ENCODE peak calls at places on chromosome 5, in six cellular contexts. V is left ventricle myocardium inferior, Z is SJSA1, S is heart left ventricle, Y is colonic mucosa, J is HAP-1. O is an unnamed sample. For H3K27me3, the result is how much of the 10 kb centered on the place peaks cover.

GRCh38 chr5:135569755-135570452 is 8.9 kb downstream of the CXCL14 start:
- DNase-seq in J (peak), V (no peak), S (no peak), Y (no peak), Z (peak), O (no peak)

GRCh38 chr5:58452566-58453258 is 7.2 kb downstream of the PLK2 start:
- DNase-seq in Z (no peak), Y (no peak), V (no peak), J (no peak), S (no peak), O (no peak)

GRCh38 chr5:153043876-153044275 is 446.6 kb upstream of the GRIA1 start:
- DNase-seq in J (no peak), S (no peak), Z (no peak), Y (no peak), V (no peak), O (no peak)

GRCh38 chr5:95842955-95843544 is 20.5 kb upstream of the GLRX start:
- DNase-seq in Z (peak), S (peak), J (no peak), Y (peak), V (peak), O (peak)

GRCh38 chr5:35212006-35212982 is 18.0 kb downstream of the PRLR start:
- DNase-seq in Y (no peak), J (no peak), Z (no peak), S (no peak), V (no peak), O (no peak)

GRCh38 chr5:69276422-69277174 is 41.9 kb downstream of the CDK7 start:
- DNase-seq in S (no peak), V (no peak), J (no peak), Y (no peak), Z (no peak), O (no peak)

GRCh38 chr5:154191467-154192261 is 1.1 kb downstream of the GALNT10 start:
- DNase-seq in J (no peak), Z (no peak), V (no peak), S (no peak), Y (no peak), O (peak)

GRCh38 chr5:10332301-10332700 is 21.2 kb upstream of the MARCHF6 start:
- DNase-seq in Z (no peak), J (no peak), V (no peak), Y (peak), S (no peak), O (no peak)

GRCh38 chr5:106843812-106844416 is 826.8 kb downstream of the EFNA5 start:
- DNase-seq in Y (no peak), S (no peak), Z (no peak), V (no peak), J (no peak), O (no peak)

GRCh38 chr5:107652839-107653607 is 17.7 kb downstream of the EFNA5 start:
- DNase-seq in Z (no peak), Y (no peak), S (no peak), V (no peak), J (peak), O (no peak)

DNA sequence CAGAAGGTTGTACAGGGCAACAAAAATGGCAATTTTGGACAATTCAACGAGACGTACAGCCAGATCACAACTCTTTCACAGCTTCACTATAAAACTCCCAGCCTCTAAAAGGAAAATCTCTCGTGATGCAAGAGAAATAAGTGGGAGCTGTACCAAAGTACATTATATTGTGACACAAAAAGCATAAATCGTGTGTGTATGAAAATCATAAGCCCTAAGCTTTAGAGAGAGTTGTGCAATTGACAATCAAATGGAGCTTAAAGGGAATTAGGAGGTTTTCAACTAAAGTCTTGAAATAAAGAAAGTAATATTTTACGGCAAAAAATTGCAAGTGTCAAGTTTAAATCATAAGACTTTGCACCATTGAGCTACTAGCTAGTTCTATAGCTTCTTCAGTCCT is 194.8 kb upstream of the TBCA start:
- DNase-seq in Y (no peak), J (no peak), V (no peak), Z (no peak), S (no peak), O (no peak)
- H3K27me3 ChIP-seq in Y (under half), J (under half), V (half or more), Z (under half), S (under half), O (under half)

DNA sequence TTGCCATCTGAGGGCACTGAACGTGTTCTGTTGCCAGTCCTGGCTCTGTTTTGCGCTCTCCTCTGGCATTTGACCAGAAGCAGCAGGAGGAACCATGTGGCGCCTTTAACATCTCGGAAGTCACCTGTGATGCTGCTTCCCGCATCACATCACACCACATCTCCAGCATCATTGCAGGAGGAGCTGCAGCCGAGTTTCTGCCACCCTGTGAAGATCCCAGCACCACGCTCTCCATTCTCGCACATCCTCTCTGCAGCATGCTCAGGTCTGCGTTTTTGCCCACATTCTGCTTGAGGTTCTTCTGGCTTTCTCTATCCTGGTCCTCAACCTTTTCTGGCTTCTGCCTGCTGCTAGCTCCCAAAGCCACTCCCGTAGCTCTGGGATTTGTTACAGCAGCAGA is 11.0 kb upstream of the IRX4 start:
- DNase-seq in V (no peak), S (no peak), J (no peak), Y (no peak), Z (no peak), O (no peak)
- H3K27me3 ChIP-seq in V (half or more), S (under half), J (under half), Y (under half), Z (half or more), O (under half)

GRCh38 chr5:175735701-175736100 is 77.8 kb downstream of the HRH2 start:
- DNase-seq in J (no peak), S (no peak), V (no peak), Y (no peak), Z (no peak), O (no peak)
- H3K27me3 ChIP-seq in J (under half), S (under half), V (half or more), Y (under half), Z (under half), O (under half)

DNA sequence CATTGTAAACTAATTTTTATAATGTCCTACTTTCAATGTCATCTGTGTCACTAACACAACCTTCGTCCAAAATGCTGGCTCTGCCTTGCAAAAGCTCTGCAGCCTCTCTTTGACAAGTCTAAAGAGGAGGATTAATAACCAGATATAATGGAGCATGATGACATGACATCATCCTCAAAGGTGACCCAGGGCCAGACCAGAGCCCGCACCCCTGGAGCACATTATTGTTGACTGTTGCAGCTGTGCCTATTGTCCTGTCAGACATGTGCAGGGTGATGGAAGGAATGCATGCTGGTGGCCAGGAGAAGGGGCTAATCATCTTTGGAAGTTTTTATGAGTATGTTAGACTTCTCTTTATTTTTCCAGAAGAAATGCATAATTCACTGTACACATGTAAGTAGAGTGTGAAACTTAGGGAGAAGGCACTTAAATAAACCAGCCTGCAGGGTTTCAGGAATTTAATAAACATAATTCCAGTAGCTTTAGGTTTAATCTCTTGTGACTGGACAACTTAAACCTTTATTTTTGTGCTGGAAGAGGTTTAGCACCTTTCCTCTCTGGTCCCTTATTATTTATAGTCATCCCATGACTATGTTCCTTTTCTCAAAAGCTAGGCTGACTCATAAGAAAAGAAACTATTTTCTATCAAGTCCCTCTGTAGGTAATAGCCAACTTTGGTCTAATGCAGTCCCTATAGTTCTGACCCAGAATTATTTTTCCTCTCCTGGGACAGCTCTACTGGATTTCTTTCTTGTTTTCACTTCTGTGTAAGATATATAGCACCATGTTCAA is 589.1 kb downstream of the NR2F1-AS1 start:
- DNase-seq in Z (peak), Y (no peak), V (no peak), J (peak), S (no peak), O (no peak)
- H3K27me3 ChIP-seq in Z (under half), Y (under half), V (under half), J (under half), S (under half), O (under half)

DNA sequence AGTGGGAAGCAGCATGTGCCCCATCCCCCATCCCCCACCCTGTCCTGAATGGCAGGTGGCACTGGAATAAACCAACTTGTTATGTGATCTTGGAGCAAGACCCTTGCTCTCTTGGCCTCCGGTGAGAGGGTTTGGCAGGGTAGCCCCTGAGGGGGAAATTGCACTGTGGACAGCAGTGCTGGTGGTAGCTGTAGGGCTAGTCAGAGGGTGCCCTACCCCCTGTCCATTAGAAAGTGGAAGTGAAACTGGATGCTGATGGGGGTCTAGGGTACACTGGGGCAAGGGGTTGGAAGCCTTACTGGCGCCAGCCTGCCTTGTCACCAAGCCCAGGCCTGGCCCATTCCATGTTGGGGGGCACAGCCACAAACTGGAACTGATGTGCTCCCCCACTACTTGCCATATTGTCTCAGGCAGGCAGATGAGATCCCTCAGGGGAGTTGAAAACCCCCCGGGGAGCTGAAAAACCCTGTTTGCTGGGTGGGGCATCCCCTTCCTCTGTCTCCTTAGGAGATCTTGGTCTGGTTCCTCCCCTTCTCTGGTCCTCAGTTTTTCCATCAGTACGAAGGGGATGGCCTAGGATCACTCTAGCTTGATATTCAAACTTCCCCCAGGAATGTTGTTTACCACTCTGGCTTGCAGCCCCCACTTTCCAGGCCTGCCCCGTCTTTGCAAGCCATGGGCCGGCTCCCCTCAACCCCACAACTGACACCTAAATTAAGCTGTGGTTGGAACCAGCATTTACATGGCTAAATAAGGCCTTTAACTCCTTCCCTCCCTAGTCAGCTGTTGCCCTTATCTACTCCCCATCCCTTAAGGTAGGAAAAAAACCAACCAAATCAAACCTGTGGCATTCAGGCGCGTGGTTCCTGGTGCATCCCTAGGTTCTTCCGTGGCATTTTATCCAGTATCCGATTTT is 14.4 kb upstream of the SYNPO start:
- DNase-seq in S (peak), Y (no peak), Z (no peak), J (no peak), V (no peak), O (no peak)
- H3K27me3 ChIP-seq in S (under half), Y (under half), Z (under half), J (under half), V (under half), O (under half)

GRCh38 chr5:73215525-73215890 is 42.5 kb downstream of the TMEM174 start:
- DNase-seq in J (no peak), Y (no peak), Z (no peak), S (no peak), V (no peak), O (no peak)
- H3K27me3 ChIP-seq in J (under half), Y (under half), Z (under half), S (half or more), V (half or more), O (under half)

DNA sequence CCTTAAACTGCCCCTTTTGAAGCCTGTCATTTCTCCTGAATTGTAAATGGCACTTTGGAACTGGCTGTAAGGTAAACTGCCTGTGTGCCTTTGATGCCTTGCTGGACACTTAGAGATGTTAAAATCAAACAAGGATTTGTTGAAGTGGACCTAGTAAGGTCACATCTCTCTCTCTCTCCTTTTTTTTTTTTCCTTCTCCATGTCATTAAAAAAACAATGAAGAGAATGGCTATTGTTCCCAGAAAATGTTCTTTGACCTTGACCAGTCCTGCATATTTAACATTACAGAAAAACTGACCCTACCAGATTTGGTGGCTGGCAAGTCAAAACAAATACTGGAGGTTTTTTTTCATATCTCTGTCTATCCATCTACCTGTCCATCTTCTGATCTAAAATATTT is 2.9 kb upstream of the DAB2 start:
- DNase-seq in Y (no peak), S (no peak), J (no peak), Z (no peak), V (no peak), O (no peak)
- H3K27me3 ChIP-seq in Y (under half), S (under half), J (under half), Z (under half), V (under half), O (under half)

GRCh38 chr5:174732040-174733020 is 7.9 kb downstream of the MSX2 start:
- DNase-seq in J (no peak), S (no peak), V (no peak), Z (no peak), Y (no peak), O (no peak)
- H3K27me3 ChIP-seq in J (under half), S (half or more), V (half or more), Z (under half), Y (half or more), O (under half)

GRCh38 chr5:114363837-114364236 is 2.0 kb downstream of the KCNN2 start:
- DNase-seq in Y (no peak), V (no peak), Z (no peak), J (no peak), S (no peak), O (no peak)

GRCh38 chr5:114362977-114363721 is 1.3 kb downstream of the KCNN2 start:
- DNase-seq in Y (no peak), S (peak), Z (no peak), J (no peak), V (no peak), O (no peak)

GRCh38 chr5:114360816-114361723 is 800 bp upstream of the KCNN2 start:
- DNase-seq in J (peak), V (peak), Y (peak), S (peak), Z (no peak), O (no peak)

GRCh38 chr5:114361724-114362196 is at the start of gene KCNN2:
- DNase-seq in J (peak), Z (peak), V (peak), Y (peak), S (peak), O (no peak)

DNA sequence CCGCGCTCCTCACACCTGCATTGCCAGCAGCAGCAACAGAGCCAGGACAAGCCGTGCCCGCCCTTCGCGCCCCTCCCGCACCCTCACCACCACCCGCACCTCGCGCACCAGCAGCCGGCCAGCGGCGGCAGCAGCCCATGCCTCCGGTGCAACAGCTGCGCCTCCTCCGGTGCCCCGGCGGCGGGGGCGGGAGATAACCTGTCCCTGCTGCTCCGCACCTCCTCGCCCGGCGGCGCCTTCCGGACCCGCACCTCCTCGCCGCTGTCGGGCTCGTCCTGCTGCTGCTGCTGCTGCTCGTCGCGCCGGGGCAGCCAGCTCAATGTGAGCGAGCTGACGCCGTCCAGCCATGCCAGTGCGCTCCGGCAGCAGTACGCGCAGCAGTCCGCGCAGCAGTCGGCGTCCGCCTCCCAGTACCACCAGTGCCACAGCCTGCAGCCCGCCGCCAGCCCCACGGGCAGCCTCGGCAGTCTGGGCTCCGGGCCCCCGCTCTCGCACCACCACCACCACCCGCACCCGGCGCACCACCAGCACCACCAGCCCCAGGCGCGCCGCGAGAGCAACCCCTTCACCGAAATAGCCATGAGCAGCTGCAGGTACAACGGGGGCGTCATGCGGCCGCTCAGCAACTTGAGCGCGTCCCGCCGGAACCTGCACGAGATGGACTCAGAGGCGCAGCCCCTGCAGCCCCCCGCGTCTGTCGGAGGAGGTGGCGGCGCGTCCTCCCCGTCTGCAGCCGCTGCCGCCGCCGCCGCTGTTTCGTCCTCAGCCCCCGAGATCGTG is 517 bp downstream of the KCNN2 start:
- DNase-seq in J (no peak), Y (no peak), Z (peak), V (peak), S (no peak), O (peak)
- H3K27me3 ChIP-seq in J (under half), Y (half or more), Z (half or more), V (under half), S (under half), O (under half)

O was measured in CD4-positive, CD25-positive, alpha-beta regulatory T cell.